ENCODE peak calls at places on chromosome 7, in ten cellular contexts. Q, Y, T, A, R, B, X, F, O and Z are unnamed samples.

GRCh38 chr7:1562611-1563051 is 6.6 kb upstream of the TMEM184A start:
- DNase-seq in Q (no peak), Y (peak), T (no peak), A (no peak), R (no peak), B (no peak), X (no peak), F (peak), O (no peak), Z (no peak)

GRCh38 chr7:84975586-84976185 is 211.2 kb downstream of the SEMA3D start:
- DNase-seq in Q (no peak), Y (no peak), T (no peak), A (no peak), R (no peak), B (no peak), X (no peak), F (no peak), O (no peak), Z (no peak)

GRCh38 chr7:38398725-38399321 is 125.4 kb upstream of the TARP start:
- DNase-seq in Q (peak), Y (no peak), T (no peak), A (no peak), R (peak), B (peak), X (peak), F (peak), O (no peak), Z (no peak)

GRCh38 chr7:35605760-35606159 is 89.2 kb downstream of the HERPUD2 start:
- DNase-seq in Q (no peak), Y (no peak), T (no peak), A (no peak), R (no peak), B (no peak), X (no peak), F (no peak), O (no peak), Z (no peak)

GRCh38 chr7:98165827-98166667 is 45.2 kb upstream of the BHLHA15 start:
- DNase-seq in Q (peak), Y (peak), T (no peak), A (no peak), R (peak), B (peak), X (peak), F (peak), O (peak), Z (no peak)

GRCh38 chr7:70040971-70041766 is 442.9 kb downstream of the AUTS2 start:
- DNase-seq in Q (no peak), Y (no peak), T (no peak), A (no peak), R (no peak), B (no peak), X (no peak), F (no peak), O (no peak), Z (no peak)

GRCh38 chr7:18494821-18495408 is 634 bp upstream of the HDAC9 start:
- DNase-seq in Q (no peak), Y (no peak), T (no peak), A (no peak), R (no peak), B (no peak), X (no peak), F (no peak), O (no peak), Z (no peak)

GRCh38 chr7:2032030-2032875 is 200.5 kb downstream of the MAD1L1 start:
- DNase-seq in Q (no peak), Y (peak), T (peak), A (peak), R (peak), B (no peak), X (no peak), F (peak), O (no peak), Z (no peak)

GRCh38 chr7:69250958-69251357 is 347.3 kb upstream of the AUTS2 start:
- DNase-seq in Q (no peak), Y (no peak), T (no peak), A (no peak), R (no peak), B (no peak), X (no peak), F (no peak), O (no peak), Z (no peak)

GRCh38 chr7:45176886-45177731 is 19.5 kb downstream of the RAMP3 start:
- DNase-seq in Q (no peak), Y (no peak), T (peak), A (peak), R (no peak), B (no peak), X (no peak), F (no peak), O (no peak), Z (no peak)

GRCh38 chr7:130840599-130840998 is 106.6 kb upstream of the KLF14 start:
- DNase-seq in Q (no peak), Y (no peak), T (no peak), A (no peak), R (no peak), B (no peak), X (no peak), F (no peak), O (no peak), Z (no peak)

GRCh38 chr7:214410-215212 is 22.2 kb downstream of the FAM20C start:
- DNase-seq in Q (no peak), Y (peak), T (no peak), A (no peak), R (peak), B (no peak), X (no peak), F (no peak), O (no peak), Z (no peak)

GRCh38 chr7:2566348-2566889 is 7.6 kb downstream of the IQCE start:
- DNase-seq in Q (no peak), Y (no peak), T (no peak), A (no peak), R (no peak), B (no peak), X (no peak), F (no peak), O (no peak), Z (no peak)

GRCh38 chr7:41940760-41941343 is 238.0 kb upstream of the INHBA start:
- DNase-seq in Q (peak), Y (no peak), T (peak), A (no peak), R (peak), B (peak), X (peak), F (peak), O (no peak), Z (no peak)

GRCh38 chr7:96308253-96308949 is 13.5 kb downstream of the SLC25A13 start:
- DNase-seq in Q (no peak), Y (no peak), T (no peak), A (no peak), R (no peak), B (peak), X (peak), F (no peak), O (no peak), Z (no peak)

GRCh38 chr7:137925091-137925490 is 76.8 kb downstream of the CREB3L2 start:
- DNase-seq in Q (no peak), Y (no peak), T (no peak), A (no peak), R (no peak), B (no peak), X (no peak), F (no peak), O (no peak), Z (no peak)

GRCh38 chr7:74568658-74569057 is 88.9 kb upstream of the GTF2I start:
- DNase-seq in Q (no peak), Y (no peak), T (no peak), A (no peak), R (no peak), B (no peak), X (no peak), F (no peak), O (no peak), Z (no peak)

GRCh38 chr7:47847207-47847606 is 101.1 kb downstream of the PKD1L1 start:
- DNase-seq in Q (no peak), Y (no peak), T (no peak), A (no peak), R (no peak), B (no peak), X (no peak), F (no peak), O (no peak), Z (no peak)

GRCh38 chr7:102286237-102287081 is at the start of gene SH2B2:
- DNase-seq in Q (peak), Y (peak), T (peak), A (peak), R (peak), B (peak), X (peak), F (peak), O (no peak), Z (no peak)

GRCh38 chr7:93307131-93307660 is 75.0 kb downstream of the VPS50 start:
- DNase-seq in Q (no peak), Y (no peak), T (no peak), A (no peak), R (no peak), B (no peak), X (peak), F (no peak), O (no peak), Z (no peak)

GRCh38 chr7:103811997-103812396 is 177.5 kb downstream of the RELN start:
- DNase-seq in Q (no peak), Y (no peak), T (no peak), A (no peak), R (no peak), B (no peak), X (peak), F (no peak), O (no peak), Z (no peak)

GRCh38 chr7:34156336-34156735 is 251.0 kb downstream of the BMPER start:
- DNase-seq in Q (no peak), Y (no peak), T (no peak), A (no peak), R (no peak), B (no peak), X (no peak), F (no peak), O (no peak), Z (no peak)

GRCh38 chr7:139899328-139900020 is 70.4 kb downstream of the TBXAS1 start:
- DNase-seq in Q (no peak), Y (no peak), T (no peak), A (no peak), R (no peak), B (no peak), X (no peak), F (no peak), O (no peak), Z (no peak)

GRCh38 chr7:39672176-39672575 is 48.8 kb downstream of the RALA start:
- DNase-seq in Q (no peak), Y (no peak), T (no peak), A (no peak), R (no peak), B (no peak), X (no peak), F (no peak), O (no peak), Z (no peak)

GRCh38 chr7:5428470-5429252 is 5.0 kb upstream of the TNRC18 start:
- DNase-seq in Q (peak), Y (peak), T (peak), A (peak), R (peak), B (peak), X (peak), F (peak), O (no peak), Z (peak)

GRCh38 chr7:156442503-156442902 is 198.1 kb upstream of the RNF32 start:
- DNase-seq in Q (no peak), Y (no peak), T (no peak), A (no peak), R (no peak), B (no peak), X (no peak), F (no peak), O (no peak), Z (no peak)

GRCh38 chr7:130222-130572 is 62.2 kb upstream of the FAM20C start:
- DNase-seq in Q (no peak), Y (no peak), T (peak), A (no peak), R (no peak), B (no peak), X (no peak), F (no peak), O (no peak), Z (no peak)

GRCh38 chr7:140607441-140607989 is 33.1 kb downstream of the DENND2A start:
- DNase-seq in Q (peak), Y (peak), T (peak), A (no peak), R (no peak), B (no peak), X (no peak), F (peak), O (no peak), Z (no peak)

GRCh38 chr7:83469491-83469890 is 179.4 kb downstream of the SEMA3E start:
- DNase-seq in Q (no peak), Y (no peak), T (no peak), A (no peak), R (no peak), B (no peak), X (no peak), F (no peak), O (no peak), Z (no peak)

GRCh38 chr7:79820387-79820786 is 314.2 kb upstream of the GNAI1 start:
- DNase-seq in Q (peak), Y (peak), T (peak), A (no peak), R (no peak), B (no peak), X (no peak), F (peak), O (no peak), Z (no peak)

GRCh38 chr7:77313876-77314480 is 102.2 kb downstream of the GSAP start:
- DNase-seq in Q (no peak), Y (no peak), T (no peak), A (no peak), R (no peak), B (no peak), X (no peak), F (no peak), O (no peak), Z (no peak)

GRCh38 chr7:41010967-41011366 is 691.9 kb downstream of the INHBA start:
- DNase-seq in Q (no peak), Y (no peak), T (peak), A (no peak), R (no peak), B (no peak), X (no peak), F (no peak), O (no peak), Z (no peak)

GRCh38 chr7:159019111-159019510 is 125.6 kb downstream of the VIPR2 start:
- DNase-seq in Q (no peak), Y (no peak), T (no peak), A (no peak), R (no peak), B (no peak), X (no peak), F (no peak), O (no peak), Z (no peak)

GRCh38 chr7:122914812-122915211 is 28.6 kb upstream of the CADPS2 start:
- DNase-seq in Q (no peak), Y (no peak), T (no peak), A (no peak), R (no peak), B (no peak), X (no peak), F (no peak), O (no peak), Z (no peak)

GRCh38 chr7:47461161-47461560 is 120.8 kb downstream of the TNS3 start:
- DNase-seq in Q (no peak), Y (no peak), T (no peak), A (no peak), R (no peak), B (no peak), X (no peak), F (no peak), O (no peak), Z (no peak)

GRCh38 chr7:134029-134428 is 58.3 kb upstream of the FAM20C start:
- DNase-seq in Q (no peak), Y (peak), T (no peak), A (no peak), R (no peak), B (no peak), X (no peak), F (no peak), O (no peak), Z (no peak)

GRCh38 chr7:84677386-84677785 is 482.8 kb upstream of the SEMA3A start:
- DNase-seq in Q (no peak), Y (no peak), T (peak), A (peak), R (no peak), B (no peak), X (no peak), F (no peak), O (no peak), Z (no peak)

GRCh38 chr7:84104841-84105240 is 89.7 kb downstream of the SEMA3A start:
- DNase-seq in Q (no peak), Y (no peak), T (no peak), A (no peak), R (no peak), B (no peak), X (no peak), F (no peak), O (no peak), Z (no peak)

GRCh38 chr7:112624416-112624815 is 143.6 kb downstream of the LSMEM1 start:
- DNase-seq in Q (no peak), Y (no peak), T (no peak), A (no peak), R (no peak), B (no peak), X (no peak), F (no peak), O (no peak), Z (no peak)

GRCh38 chr7:7761974-7762769 is 43.8 kb upstream of the RPA3 start:
- DNase-seq in Q (no peak), Y (no peak), T (no peak), A (no peak), R (no peak), B (no peak), X (no peak), F (no peak), O (no peak), Z (no peak)
- H3K4me3 ChIP-seq in Q (peak), Y (peak), T (peak), A (peak), R (peak), B (no peak), X (no peak), F (peak), O (no peak), Z (peak)

DNA sequence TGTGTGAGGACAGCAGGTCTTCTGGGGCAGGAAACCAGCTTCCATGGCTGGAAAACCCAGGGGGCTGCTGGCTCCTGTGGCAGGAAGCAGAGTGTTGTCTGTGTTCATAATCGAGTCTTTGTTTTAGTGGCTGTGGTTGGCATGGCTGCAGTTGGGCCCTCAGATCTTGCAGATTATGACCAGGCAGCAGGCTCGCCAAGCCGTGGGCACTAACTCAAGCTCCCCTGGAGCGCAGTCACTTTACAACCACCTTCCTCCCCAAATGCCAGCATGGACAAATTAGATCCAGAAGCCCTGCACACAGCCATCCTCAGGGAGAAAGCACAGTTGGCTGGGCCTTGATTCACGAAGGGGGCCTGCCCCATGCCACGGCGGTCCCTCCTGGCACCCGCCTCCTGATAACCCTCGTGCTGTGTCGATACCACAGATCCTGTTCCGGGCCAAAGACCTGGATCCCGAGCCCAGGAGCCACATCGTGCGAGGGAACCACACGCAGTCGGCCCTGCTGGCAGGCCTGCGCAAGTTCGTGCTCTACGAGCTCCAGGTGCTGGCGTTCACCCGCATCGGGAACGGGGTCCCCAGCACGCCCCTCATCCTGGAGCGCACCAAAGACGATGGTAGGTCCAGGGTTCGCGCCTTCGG is 552.5 kb upstream of the FOXK1 start:
- DNase-seq in Q (no peak), Y (peak), T (peak), A (peak), R (no peak), B (no peak), X (no peak), F (peak), O (no peak), Z (no peak)
- TF ChIP-seq EP300 in Q (no peak), Y (no peak), T (no peak), A (no peak), R (no peak), B (no peak), X (no peak), F (no peak), O (no peak), Z (no peak)

DNA sequence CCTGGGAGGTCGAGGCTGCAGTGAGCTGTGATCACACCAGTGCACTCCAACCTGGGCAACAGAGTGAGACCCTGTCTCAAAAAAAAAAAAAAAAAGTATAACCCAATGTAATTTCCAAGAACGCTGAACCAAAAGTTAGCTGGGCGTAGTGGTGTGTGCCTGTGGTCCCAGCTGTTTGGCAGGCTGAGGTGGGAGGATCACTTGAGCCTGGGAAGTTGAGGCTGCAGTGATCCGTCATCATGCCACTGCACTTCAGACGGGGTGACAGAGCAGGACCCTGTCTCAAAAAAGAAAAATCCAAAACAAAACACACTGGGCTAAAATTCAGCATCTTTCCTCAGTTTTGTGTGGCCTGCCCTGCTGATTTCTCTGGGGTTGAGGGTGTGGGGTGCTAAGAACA is 21.1 kb downstream of the HNRNPA2B1 start:
- DNase-seq in Q (no peak), Y (no peak), T (no peak), A (no peak), R (no peak), B (no peak), X (no peak), F (no peak), O (no peak), Z (no peak)
- TF ChIP-seq POLR2AphosphoS5 in Q (no peak), Y (no peak), T (no peak), A (no peak), R (no peak), B (no peak), X (no peak), F (no peak), O (no peak), Z (no peak)

DNA sequence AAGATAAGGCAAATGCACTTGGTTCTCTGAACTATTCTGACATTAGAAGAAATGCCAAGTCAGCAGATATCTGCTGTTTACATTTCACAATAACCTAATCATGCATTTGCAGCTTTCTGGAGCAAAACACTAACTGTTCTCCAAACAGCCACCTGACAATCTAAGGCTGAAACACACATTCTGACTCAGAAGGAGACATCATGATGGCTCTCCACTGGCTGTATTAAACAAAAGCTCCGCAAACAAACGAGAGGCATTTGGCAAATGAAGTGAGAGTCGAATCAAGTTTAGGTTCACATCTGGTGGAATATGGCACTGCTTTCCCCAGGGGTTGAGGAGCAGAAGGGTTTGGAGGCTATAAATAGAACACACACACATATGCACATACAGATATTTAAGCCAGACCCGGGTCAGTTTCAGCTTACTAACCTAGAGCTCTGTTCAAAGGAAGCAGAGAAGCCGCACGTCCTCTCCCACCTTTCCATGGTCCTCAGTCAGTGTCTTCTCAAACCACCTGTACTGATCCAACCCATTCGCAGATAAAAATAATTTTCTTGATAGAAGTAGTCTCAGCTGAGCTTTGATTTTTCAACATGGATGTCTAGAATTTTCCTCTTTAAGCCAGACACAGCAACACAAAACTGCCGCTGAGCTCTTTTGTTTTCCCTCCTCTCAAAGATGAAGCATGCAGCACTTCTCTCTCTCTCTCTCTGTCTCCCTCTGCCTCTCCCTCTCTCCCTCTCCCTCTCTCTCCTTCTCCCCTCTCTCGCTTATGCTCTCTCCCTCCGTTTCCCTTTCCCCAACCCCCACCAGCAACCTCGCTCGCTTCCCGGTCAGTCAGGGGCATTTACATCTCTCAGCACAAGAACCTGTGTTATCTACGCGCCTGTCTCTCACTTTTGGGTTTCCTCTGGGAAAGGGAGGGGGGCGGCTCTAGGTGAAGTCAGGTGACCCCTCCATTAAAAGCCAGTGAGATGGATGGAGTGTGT is 682.8 kb downstream of the MAGI2 start:
- DNase-seq in Q (no peak), Y (no peak), T (no peak), A (no peak), R (no peak), B (no peak), X (no peak), F (peak), O (peak), Z (no peak)
- H3K4me3 ChIP-seq in Q (no peak), Y (no peak), T (peak), A (no peak), R (peak), B (no peak), X (no peak), F (peak), O (peak), Z (peak)